ENCODE peak calls at places on chromosomes 3 and 15, in eight cellular contexts. C, W, Y, U, Z, E, G and Q are unnamed samples.

GRCh38 chr3:172591876-172592771 is 68.9 kb upstream of the TNFSF10 start:
- DNase-seq in Y (no peak), U (no peak), W (no peak), E (no peak), G (no peak), Z (no peak), C (no peak), Q (no peak)

GRCh38 chr3:45507820-45508317 is 86.7 kb upstream of the LIMD1 start:
- DNase-seq in Z (peak; percentile 94), C (no peak), E (peak; percentile 32), U (peak; percentile 73), G (no peak), W (peak; percentile 69), Y (peak; percentile 65), Q (no peak)

GRCh38 chr3:187878776-187879524 is 133.7 kb upstream of the BCL6 start:
- DNase-seq in G (no peak), Z (peak; percentile 76), C (no peak), W (no peak), E (no peak), Y (no peak), U (no peak), Q (no peak)

GRCh38 chr3:126807795-126808194 is 103.8 kb downstream of the CHCHD6 start:
- DNase-seq in G (no peak), W (no peak), U (no peak), C (no peak), Y (no peak), E (no peak), Z (no peak), Q (no peak)

GRCh38 chr3:120469440-120470415 is 18.9 kb upstream of the FSTL1 start:
- DNase-seq in G (no peak), Y (peak; percentile 59), C (no peak), Z (peak; percentile 62), E (no peak), W (no peak), U (no peak), Q (no peak)

GRCh38 chr15:45168751-45169551 is 18.8 kb downstream of the SHF start:
- DNase-seq in G (no peak), U (no peak), E (no peak), W (no peak), C (no peak), Z (no peak), Y (no peak), Q (no peak)

GRCh38 chr15:100114100-100114499 is 227.7 kb downstream of the ADAMTS17 start:
- DNase-seq in E (peak; percentile 71), Y (no peak), C (no peak), U (peak; percentile 73), W (no peak), G (peak; percentile 63), Z (peak; percentile 95), Q (no peak)

GRCh38 chr15:96428742-96429141 is 98.2 kb downstream of the NR2F2 start:
- DNase-seq in W (no peak), G (no peak), Z (peak; percentile 93), Y (peak; percentile 32), C (no peak), E (no peak), U (peak; percentile 59), Q (no peak)

GRCh38 chr3:159513867-159514380 is 474.7 kb upstream of the IL12A start:
- DNase-seq in G (no peak), C (no peak), W (no peak), E (no peak), Z (no peak), U (no peak), Y (no peak), Q (no peak)

GRCh38 chr15:88982304-88982945 is 69.2 kb upstream of the MFGE8 start:
- DNase-seq in G (no peak), Z (peak; percentile 83), Y (peak; percentile 54), E (peak; percentile 77), U (peak; percentile 81), W (no peak), C (no peak), Q (no peak)

GRCh38 chr3:177371903-177372302 is 174.6 kb upstream of the TBL1XR1 start:
- DNase-seq in E (no peak), Y (peak; percentile 11), C (no peak), Z (no peak), W (no peak), G (no peak), U (no peak), Q (no peak)

GRCh38 chr15:41811432-41812195 is 16.3 kb upstream of the JMJD7 start:
- DNase-seq in Z (peak; percentile 91), C (peak; percentile 91), Y (peak; percentile 93), W (peak; percentile 83), G (peak; percentile 84), U (peak; percentile 91), E (peak; percentile 84), Q (no peak)

GRCh38 chr3:42557849-42558248 is 23.9 kb downstream of the SEC22C start:
- DNase-seq in U (no peak), G (no peak), Y (no peak), W (no peak), E (no peak), Z (no peak), C (no peak), Q (no peak)
- TF ChIP-seq CTCF in U (no peak), G (no peak), Y (no peak), W (no peak), E (peak; percentile 42), Z (peak; percentile 11), C (no peak), Q (no peak)

DNA sequence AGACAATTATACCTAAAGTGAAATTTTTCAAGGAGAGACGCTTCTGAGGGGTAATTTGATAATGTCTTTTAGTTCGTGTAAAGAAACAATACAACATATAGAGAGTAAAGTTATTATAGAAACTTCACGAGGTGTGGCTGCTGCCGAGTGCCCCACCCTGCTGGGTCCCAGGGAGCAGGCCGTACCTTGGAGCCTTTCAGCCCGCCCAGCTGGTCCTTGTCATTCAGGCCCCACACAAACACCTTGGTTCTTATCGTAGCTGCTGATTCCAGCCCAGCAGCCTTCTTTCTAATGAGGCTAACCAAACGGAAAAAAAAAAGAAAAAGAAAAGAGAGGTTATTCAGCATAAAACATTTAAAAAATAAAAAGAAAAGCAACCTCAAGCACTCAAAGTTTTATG is 83.1 kb upstream of the OCA2 start:
- DNase-seq in C (no peak), Z (no peak), G (no peak), E (no peak), Y (peak; percentile 19), U (no peak), W (no peak), Q (no peak)
- TF ChIP-seq CTCF in C (no peak), Z (no peak), G (no peak), E (no peak), Y (no peak), U (no peak), W (no peak), Q (no peak)

GRCh38 chr15:81813215-81813614 is 232.6 kb downstream of the MEX3B start:
- DNase-seq in Y (peak; percentile 20), C (no peak), Z (peak; percentile 47), E (no peak), G (no peak), U (no peak), W (no peak), Q (no peak)
- TF ChIP-seq CTCF in Y (peak; percentile 12), C (no peak), Z (peak; percentile 70), E (peak; percentile 30), G (no peak), U (no peak), W (no peak), Q (peak; percentile 24)

DNA sequence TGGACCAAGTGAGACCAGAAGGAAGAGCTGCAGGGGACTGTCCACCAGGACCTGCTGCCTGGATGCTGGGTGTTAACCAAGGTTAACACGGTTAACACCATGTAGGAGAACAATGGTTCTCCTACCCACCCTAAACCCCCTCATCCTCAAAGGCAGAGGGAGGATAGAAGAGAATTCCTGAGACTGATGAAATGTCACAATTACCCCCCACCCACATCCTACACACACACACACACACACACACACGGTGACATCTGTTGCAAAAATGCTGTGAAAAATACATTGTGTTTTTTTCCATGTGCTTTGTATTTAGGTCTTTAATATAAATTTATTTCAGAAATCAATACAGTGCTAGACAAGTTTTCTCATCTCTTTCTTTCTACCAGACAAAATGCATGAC is 113.9 kb upstream of the HES1 start:
- DNase-seq in G (no peak), Z (no peak), C (no peak), U (no peak), W (no peak), Y (no peak), E (no peak), Q (no peak)
- TF ChIP-seq CTCF in G (no peak), Z (no peak), C (no peak), U (no peak), W (no peak), Y (no peak), E (no peak), Q (no peak)

DNA sequence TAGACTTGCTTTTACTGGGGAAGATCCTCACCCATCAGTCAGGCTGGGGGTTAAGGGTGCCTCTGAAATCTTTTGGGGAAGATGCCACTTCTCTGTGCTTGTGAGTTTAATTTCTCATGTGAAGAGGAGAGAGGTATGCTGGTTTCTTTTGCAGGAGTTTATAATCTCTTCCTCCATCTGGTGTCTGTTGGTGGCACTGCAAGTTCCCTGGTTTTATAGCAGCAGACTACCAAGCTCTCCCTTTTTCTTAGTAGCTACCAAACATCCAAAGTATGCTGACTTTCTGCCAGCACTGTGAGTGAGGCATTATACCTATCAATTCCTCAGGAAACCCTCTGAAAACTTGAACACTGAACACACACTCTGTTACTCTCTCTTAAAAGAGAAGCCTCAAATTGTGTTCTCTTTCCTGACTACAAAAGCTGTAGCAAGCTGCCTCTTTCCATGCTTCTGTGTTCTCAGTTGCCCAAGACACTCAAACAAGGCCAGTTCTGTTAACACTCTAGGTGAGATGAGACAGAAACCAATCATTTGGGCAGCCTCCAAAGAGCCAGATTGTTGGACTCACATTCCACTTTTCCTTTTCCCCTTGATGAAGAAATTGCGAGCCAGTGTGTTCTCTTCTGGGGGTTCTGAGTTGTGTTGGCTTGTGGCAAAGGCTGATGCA is 299.5 kb downstream of the GAP43 start:
- DNase-seq in C (no peak), G (no peak), Y (peak; percentile 22), W (peak; percentile 22), Z (peak; percentile 79), U (no peak), E (no peak), Q (no peak)
- TF ChIP-seq CTCF in C (no peak), G (peak; percentile 18), Y (peak; percentile 41), W (peak; percentile 50), Z (peak; percentile 74), U (no peak), E (peak; percentile 33), Q (peak; percentile 69)

DNA sequence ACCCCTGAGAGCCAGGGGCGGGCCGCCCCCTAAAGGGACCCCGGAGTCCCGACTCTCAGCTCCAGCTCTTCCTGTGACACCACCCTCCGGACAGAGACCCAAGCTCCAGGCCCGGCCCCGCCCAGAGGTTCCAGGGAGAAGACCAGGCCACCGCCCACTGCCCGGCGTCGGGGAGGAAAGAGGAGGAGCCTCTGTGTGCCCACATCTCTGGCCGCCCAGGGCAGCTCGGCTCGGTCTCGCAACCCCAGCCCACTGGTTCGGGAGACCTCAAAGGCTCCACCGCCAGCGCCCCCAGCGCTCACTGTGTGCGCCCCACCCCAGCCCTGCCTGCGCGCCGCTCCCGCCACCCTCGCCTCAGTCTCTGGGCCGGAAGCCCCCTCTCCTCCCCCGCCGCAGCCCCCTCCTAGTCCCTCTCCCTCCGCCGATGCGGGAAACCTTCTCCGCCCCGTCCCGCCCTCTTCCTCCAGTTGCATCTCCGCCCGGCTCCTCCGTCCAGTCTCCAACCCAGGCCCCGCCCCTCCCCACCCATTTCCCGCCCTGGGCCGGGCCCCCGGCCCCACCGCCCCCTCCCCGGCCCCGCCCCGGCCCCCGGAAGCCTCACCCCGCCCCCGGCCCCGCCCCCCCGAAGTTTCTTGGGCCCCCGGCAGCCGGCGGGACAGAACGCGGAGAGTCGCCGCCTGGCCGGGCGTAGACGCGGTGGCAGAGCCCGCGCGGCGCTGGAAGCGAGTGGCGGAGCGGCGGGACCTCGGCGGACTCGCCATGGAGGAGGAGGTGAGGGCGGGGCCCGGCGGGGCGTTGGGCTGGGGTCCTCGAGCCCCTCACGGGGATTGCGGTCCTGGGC is at the start of gene PLEKHO2:
- DNase-seq in C (peak; percentile 98), E (peak; percentile 97), W (peak; percentile 90), U (peak; percentile 97), Z (peak; percentile 95), G (peak; percentile 97), Y (peak; percentile 96), Q (peak; percentile 95)
- TF ChIP-seq CTCF in C (peak; percentile 30), E (peak; percentile 30), W (no peak), U (peak; percentile 5), Z (no peak), G (peak; percentile 11), Y (peak; percentile 28), Q (peak; percentile 53)